ENCODE peak calls at places on chromosomes 5 and 9, in five cellular contexts. L is mesenchymal stem cell, C is H1, X is H9, P is neuronal stem cell. U is an unnamed sample.

GRCh38 chr9:8408575-8409190 is 609.1 kb upstream of the DMAC1 start:
- DNase-seq in X (peak), P (no peak), L (no peak), C (no peak), U (no peak)

GRCh38 chr9:136083558-136084190 is 11.4 kb downstream of the NACC2 start:
- DNase-seq in X (peak), L (no peak), C (no peak), P (no peak), U (no peak)

GRCh38 chr5:32157078-32157477 is 17.0 kb downstream of the GOLPH3 start:
- DNase-seq in C (no peak), X (no peak), P (no peak), L (no peak), U (no peak)

GRCh38 chr5:111254613-111255012 is 30.4 kb downstream of the CAMK4 start:
- DNase-seq in L (peak), X (no peak), P (no peak), C (no peak), U (no peak)

GRCh38 chr5:53166101-53166500 is 56.5 kb upstream of the MOCS2 start:
- DNase-seq in C (no peak), X (no peak), P (no peak), L (no peak), U (no peak)

GRCh38 chr9:110179734-110180133 is 28.2 kb downstream of the C9orf152 start:
- DNase-seq in P (no peak), L (peak), X (no peak), C (no peak), U (no peak)

GRCh38 chr9:112507281-112507680 is 20.7 kb downstream of the KIAA1958 start:
- DNase-seq in P (no peak), L (no peak), C (no peak), X (no peak), U (no peak)

GRCh38 chr9:14347408-14348224 is 33.7 kb upstream of the NFIB start:
- DNase-seq in P (no peak), L (peak), X (peak), C (no peak), U (no peak)

GRCh38 chr9:35357116-35357515 is 132.8 kb upstream of the RUSC2 start:
- DNase-seq in L (no peak), P (no peak), X (no peak), C (no peak), U (no peak)

GRCh38 chr9:113398796-113399195 is 2.3 kb downstream of the ALAD start:
- DNase-seq in P (no peak), X (no peak), C (no peak), L (peak), U (no peak)

GRCh38 chr5:115835481-115835880 is 5.9 kb downstream of the ATG12 start:
- DNase-seq in L (no peak), P (no peak), C (no peak), X (no peak), U (no peak)

GRCh38 chr9:91138760-91139159 is 223.0 kb downstream of the AUH start:
- DNase-seq in L (peak), C (no peak), X (no peak), P (no peak), U (no peak)

GRCh38 chr5:97182571-97183099 is 412 bp downstream of the RIOK2 start:
- DNase-seq in L (no peak), X (no peak), P (no peak), C (no peak), U (no peak)

GRCh38 chr5:179272326-179273073 is 72.8 kb downstream of the ADAMTS2 start:
- DNase-seq in L (no peak), P (no peak), X (peak), C (no peak), U (no peak)

GRCh38 chr5:133382661-133383579 is 229.4 kb downstream of the FSTL4 start:
- DNase-seq in P (no peak), L (no peak), C (no peak), X (peak), U (no peak)

GRCh38 chr5:171524461-171524860 is 105.0 kb downstream of the FGF18 start:
- DNase-seq in L (no peak), P (no peak), X (no peak), C (no peak), U (no peak)

GRCh38 chr5:171525086-171525485 is 105.6 kb downstream of the FGF18 start:
- DNase-seq in L (no peak), C (no peak), X (no peak), P (no peak), U (no peak)

GRCh38 chr5:171521219-171521633 is 101.8 kb downstream of the FGF18 start:
- DNase-seq in X (peak), L (peak), C (no peak), P (no peak), U (peak)

GRCh38 chr5:171521679-171522078 is 102.2 kb downstream of the FGF18 start:
- DNase-seq in P (no peak), X (no peak), C (no peak), L (no peak), U (peak)

DNA sequence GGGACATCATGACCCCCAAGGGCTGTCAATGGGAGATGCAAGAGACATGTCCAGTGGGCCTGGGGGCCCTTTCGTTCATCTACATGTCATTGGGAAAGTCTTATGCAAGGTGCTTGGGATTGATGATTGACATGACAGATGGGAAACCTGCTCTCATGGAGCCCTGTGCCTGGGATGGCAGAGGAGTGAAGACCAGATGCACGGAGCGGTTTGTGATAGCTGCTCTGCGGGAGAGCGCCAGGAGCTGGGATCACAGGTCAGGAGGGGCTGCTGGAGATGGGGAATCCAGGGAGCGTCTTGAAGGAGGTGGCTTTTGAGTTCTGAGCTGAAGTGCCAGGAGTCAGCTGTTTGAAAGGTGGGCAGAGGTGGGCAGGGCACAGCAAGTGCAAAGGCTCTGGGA is 104.3 kb downstream of the FGF18 start:
- DNase-seq in C (no peak), L (no peak), X (no peak), P (no peak), U (no peak)
- H3K27ac ChIP-seq in C (no peak), L (no peak), X (no peak), P (no peak), U (no peak)

GRCh38 chr5:88507261-88507660 is 238.6 kb upstream of the TMEM161B start:
- DNase-seq in X (no peak), P (no peak), L (no peak), C (no peak), U (peak)
- H2BK12ac ChIP-seq in X (no peak), P (no peak), L (no peak), C (no peak), U (no peak)

GRCh38 chr5:173917788-173918786 is 29.9 kb downstream of the CPEB4 start:
- DNase-seq in P (peak), C (no peak), X (peak), L (peak), U (peak)
- H3K23ac ChIP-seq in P (no peak), C (no peak), X (no peak), L (no peak), U (no peak)

DNA sequence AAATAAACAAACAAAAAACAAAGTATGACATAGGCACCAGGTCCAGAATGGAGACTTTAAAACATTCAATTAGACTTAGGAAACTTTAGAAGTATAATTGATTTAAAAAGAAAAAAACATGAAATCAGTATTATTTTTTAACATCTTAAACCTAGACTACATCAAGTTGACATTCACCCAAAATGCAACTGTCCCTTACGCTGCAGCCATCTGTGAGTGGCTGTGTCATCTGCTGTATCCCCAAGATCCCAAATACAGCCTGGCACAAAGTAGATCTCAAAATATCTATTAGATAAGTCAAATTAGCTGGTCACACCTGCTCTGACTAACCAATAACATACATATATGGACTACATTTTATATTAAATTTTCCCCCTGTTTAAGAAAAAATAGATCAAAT is 7.8 kb downstream of the TTLL11 start:
- DNase-seq in C (no peak), X (no peak), L (no peak), P (no peak), U (no peak)
- H3K27ac ChIP-seq in C (no peak), X (no peak), L (no peak), P (no peak), U (no peak)

DNA sequence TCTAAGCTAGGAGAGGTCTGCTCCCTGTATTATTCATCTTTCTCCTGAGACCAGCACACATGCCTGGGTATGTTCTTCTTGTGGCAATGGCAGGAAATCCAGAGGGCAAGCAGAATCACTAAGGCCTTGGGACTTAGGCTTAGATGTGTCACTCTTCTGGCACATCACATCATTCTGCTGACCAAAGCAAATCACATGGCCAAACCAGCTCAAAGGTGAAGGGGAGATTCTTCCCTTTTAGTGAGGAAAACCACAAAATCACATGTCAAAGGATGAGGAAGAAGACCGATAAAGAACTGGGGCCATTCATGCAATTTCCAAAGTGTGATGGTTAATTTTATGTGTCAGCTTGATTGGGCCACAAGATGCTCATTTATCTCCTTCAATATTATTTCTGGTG is 5.7 kb upstream of the AGGF1 start:
- DNase-seq in L (no peak), X (no peak), C (no peak), P (no peak), U (no peak)
- H2BK12ac ChIP-seq in L (no peak), X (no peak), C (no peak), P (no peak), U (no peak)

GRCh38 chr5:149238540-149238939 is 33.1 kb upstream of the AFAP1L1 start:
- DNase-seq in L (no peak), C (no peak), P (no peak), X (no peak), U (no peak)

GRCh38 chr5:149237662-149238061 is 34.0 kb upstream of the AFAP1L1 start:
- DNase-seq in C (no peak), X (no peak), L (no peak), P (no peak), U (no peak)

GRCh38 chr5:149242339-149242738 is 29.3 kb upstream of the AFAP1L1 start:
- DNase-seq in C (no peak), L (no peak), X (no peak), P (no peak), U (no peak)

GRCh38 chr5:149239917-149240316 is 31.7 kb upstream of the AFAP1L1 start:
- DNase-seq in C (no peak), P (no peak), X (no peak), L (no peak), U (no peak)

GRCh38 chr5:149240354-149240998 is 31.2 kb upstream of the AFAP1L1 start:
- DNase-seq in P (no peak), X (no peak), L (no peak), C (no peak), U (no peak)
- H3K23ac ChIP-seq in P (peak), X (no peak), L (no peak), C (no peak), U (no peak)

GRCh38 chr9:92660266-92660665 is 9.7 kb downstream of the IPPK start:
- DNase-seq in P (no peak), L (no peak), X (no peak), C (no peak), U (no peak)
- H3K27ac ChIP-seq in P (no peak), L (no peak), X (no peak), C (no peak), U (no peak)

U was measured in trophoblast cell.